ENCODE peak calls at places on chromosomes 12 and 14, in eight cellular contexts. Z is heart left ventricle, S is body of pancreas, K is HCT116, Q is GM12878, V is HepG2, U is right lobe of liver, M is gastrocnemius medialis. A is an unnamed sample. For H3K4me1, the result is how much of the 10 kb centered on the place peaks cover.

GRCh38 chr14:71242237-71242748 is 335.0 kb downstream of the PCNX1 start:
- ATAC-seq in Q (no peak), S (no peak), M (no peak), U (no peak), Z (peak), K (no peak), V (no peak), A (no peak)

GRCh38 chr12:57514720-57515467 is 5.4 kb downstream of the DDIT3 start:
- ATAC-seq in M (no peak), V (no peak), Q (no peak), U (no peak), Z (no peak), S (no peak), K (no peak), A (no peak)

GRCh38 chr12:88633312-88633711 is 53.0 kb upstream of the KITLG start:
- ATAC-seq in S (no peak), Q (no peak), Z (no peak), K (no peak), V (no peak), M (no peak), U (no peak), A (no peak)

GRCh38 chr12:130847097-130847496 is 8.0 kb upstream of the STX2 start:
- ATAC-seq in S (no peak), Q (no peak), V (no peak), K (no peak), U (no peak), Z (peak), M (peak), A (no peak)

GRCh38 chr14:57259672-57260071 is 9.0 kb downstream of the EXOC5 start:
- ATAC-seq in V (no peak), Q (no peak), M (no peak), U (no peak), Z (no peak), S (no peak), K (no peak), A (no peak)

GRCh38 chr12:28583771-28584261 is 393.6 kb downstream of the CCDC91 start:
- ATAC-seq in S (no peak), U (no peak), Z (no peak), V (no peak), K (no peak), M (no peak), Q (no peak), A (no peak)

GRCh38 chr14:89641495-89642162 is 224.6 kb upstream of the FOXN3 start:
- ATAC-seq in Q (peak), Z (no peak), M (no peak), U (peak), S (peak), K (no peak), V (peak), A (no peak)

GRCh38 chr12:104165801-104166200 is 27.8 kb upstream of the NFYB start:
- ATAC-seq in U (peak), S (no peak), V (no peak), K (no peak), Q (no peak), M (no peak), Z (peak), A (no peak)

GRCh38 chr12:98638009-98638408 is 6.6 kb downstream of the IKBIP start:
- ATAC-seq in S (no peak), V (no peak), Q (no peak), Z (no peak), K (no peak), M (no peak), U (no peak), A (no peak)

GRCh38 chr12:57476993-57477709 is 2.5 kb downstream of the ARHGAP9 start:
- ATAC-seq in S (no peak), K (no peak), V (no peak), Z (no peak), Q (peak), U (no peak), M (no peak), A (no peak)

GRCh38 chr12:105177208-105177607 is 58.8 kb downstream of the APPL2 start:
- ATAC-seq in U (no peak), V (no peak), Z (no peak), K (no peak), S (no peak), M (no peak), Q (no peak), A (no peak)

GRCh38 chr12:87793134-87793533 is 236.1 kb downstream of the C12orf50 start:
- ATAC-seq in V (no peak), S (no peak), K (no peak), M (no peak), Z (no peak), U (no peak), Q (no peak), A (no peak)

GRCh38 chr12:65195387-65196055 is 26.1 kb downstream of the LEMD3 start:
- ATAC-seq in M (peak), S (no peak), U (no peak), K (no peak), V (no peak), Z (peak), Q (no peak), A (no peak)

GRCh38 chr12:21825924-21826548 is 51.5 kb upstream of the KCNJ8 start:
- ATAC-seq in S (no peak), Q (no peak), V (no peak), U (no peak), M (no peak), K (no peak), Z (no peak), A (no peak)
- TF ChIP-seq POLR2A in S (no peak), Q (no peak), V (no peak), U (no peak), M (no peak), K (no peak), Z (no peak), A (no peak)

GRCh38 chr12:24246921-24247320 is 297.5 kb upstream of the SOX5 start:
- ATAC-seq in M (no peak), U (no peak), Q (no peak), Z (no peak), S (no peak), K (no peak), V (no peak), A (no peak)
- H3K4me3 ChIP-seq in M (no peak), U (no peak), Q (no peak), Z (no peak), S (no peak), K (no peak), V (no peak), A (no peak)

DNA sequence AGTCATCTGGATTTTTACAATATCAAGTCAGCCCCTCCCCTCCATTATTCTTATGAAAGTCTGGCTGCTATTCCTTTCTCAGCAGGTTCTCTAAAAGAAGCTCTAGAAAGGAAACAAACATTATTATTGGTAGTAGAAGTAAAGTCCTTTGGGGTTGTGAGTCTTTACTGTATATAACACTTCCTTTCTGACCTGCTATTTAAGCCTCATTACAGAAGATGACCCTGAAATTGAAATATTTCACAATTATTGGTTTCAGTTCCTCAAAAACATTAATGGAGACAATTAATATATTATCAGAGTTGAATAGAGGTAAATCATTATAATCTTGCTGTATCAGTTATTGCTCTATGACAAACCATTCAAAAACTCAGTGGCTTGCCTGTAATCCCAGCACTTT is 19.3 kb downstream of the PLEKHA5 start:
- ATAC-seq in U (no peak), Q (peak), K (no peak), V (no peak), Z (no peak), M (no peak), S (no peak), A (no peak)
- H3K4me1 ChIP-seq in U (under half), Q (under half), K (under half), V (under half), Z (under half), M (under half), S (under half), A (under half)

DNA sequence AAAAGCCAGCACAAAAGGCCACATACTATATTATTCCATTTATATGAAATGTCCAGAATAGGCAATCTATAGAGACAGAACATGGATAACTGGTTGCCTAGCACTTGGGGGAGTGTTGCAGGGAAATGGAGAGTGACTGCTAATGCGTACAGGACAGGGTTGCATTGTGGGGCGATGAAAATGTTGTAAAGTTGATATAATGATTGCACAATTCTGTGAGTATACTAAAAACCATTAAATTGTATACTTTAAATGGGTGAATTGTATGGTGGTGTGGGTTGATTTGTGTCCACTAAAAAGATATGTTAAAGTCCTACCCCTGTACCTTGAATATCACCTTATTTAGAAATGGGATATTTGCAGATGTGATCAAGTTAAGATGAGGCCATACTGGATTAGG is 7.0 kb upstream of the CAPRIN2 start:
- ATAC-seq in S (no peak), K (no peak), M (no peak), V (no peak), Q (no peak), U (no peak), Z (no peak), A (no peak)
- TF ChIP-seq POLR2A in S (no peak), K (no peak), M (no peak), V (no peak), Q (no peak), U (no peak), Z (no peak), A (no peak)

GRCh38 chr14:61255968-61256367 is 25.2 kb downstream of the TMEM30B start:
- ATAC-seq in K (no peak), U (no peak), Z (no peak), M (no peak), S (no peak), Q (no peak), V (no peak), A (no peak)
- H3K4me3 ChIP-seq in K (no peak), U (no peak), Z (no peak), M (no peak), S (no peak), Q (no peak), V (no peak), A (no peak)

DNA sequence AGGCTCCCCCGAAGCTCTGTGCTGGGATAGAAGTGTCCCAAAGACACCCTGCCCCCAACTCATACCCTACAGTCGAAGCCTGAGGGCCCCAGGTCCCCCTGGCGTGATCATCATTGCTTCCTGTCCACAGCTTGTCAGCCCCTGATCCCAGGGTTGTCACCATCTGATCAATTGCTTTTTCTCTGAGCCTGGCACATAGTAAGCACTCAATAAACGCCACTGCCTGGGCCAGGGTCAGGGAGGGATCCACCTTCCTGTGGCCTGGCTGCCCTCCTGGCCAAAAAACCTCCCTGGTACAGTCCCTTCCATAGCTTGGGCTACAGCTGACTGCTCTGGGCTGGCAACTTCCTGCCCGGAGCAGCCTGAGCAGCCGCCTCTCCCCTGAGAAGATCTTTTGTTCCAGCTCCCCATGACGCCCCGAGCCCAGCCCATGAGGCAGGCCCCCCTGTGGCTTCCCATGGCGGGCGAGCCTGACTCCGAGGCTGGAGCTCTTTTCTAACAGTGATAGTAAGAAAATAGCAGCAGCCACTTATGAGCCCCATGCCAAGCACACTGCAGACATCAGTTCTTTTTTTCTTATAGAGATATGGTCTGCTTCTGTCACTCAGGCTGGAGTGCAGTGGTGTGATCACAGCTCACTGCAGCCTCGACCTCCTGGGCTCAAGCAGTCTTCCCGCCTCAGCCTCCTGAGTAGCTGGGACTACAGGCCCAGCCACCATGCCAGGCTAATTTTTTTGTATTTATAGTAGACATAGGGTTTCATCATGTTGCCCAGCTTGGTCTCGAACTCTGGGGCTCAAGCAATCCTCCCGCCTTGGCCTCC is 6.5 kb downstream of the SH2B3 start:
- ATAC-seq in Q (peak), Z (peak), V (no peak), K (no peak), M (no peak), S (no peak), U (no peak), A (no peak)
- H3K4me1 ChIP-seq in Q (under half), Z (half or more), V (under half), K (half or more), M (half or more), S (half or more), U (half or more), A (under half)